ENCODE peak calls at places on chromosomes 11 and 22, in five cellular contexts. One of them, this sample, is unnamed.

GRCh38 chr11:73383249-73384126 is 7.3 kb downstream of the RELT start:
- DNase-seq in aorta: no peak
- DNase-seq in stimulated activated naive CD4-positive, alpha-beta T cell: no peak
- DNase-seq in neuronal stem cell: no peak
- DNase-seq in AG04450: no peak
- DNase-seq in this sample: no peak

GRCh38 chr11:1695548-1696108 is 1.4 kb upstream of the KRTAP5-6 start:
- DNase-seq in AG04450: no peak
- DNase-seq in stimulated activated naive CD4-positive, alpha-beta T cell: no peak
- DNase-seq in aorta: no peak
- DNase-seq in neuronal stem cell: no peak
- DNase-seq in this sample: no peak

GRCh38 chr11:8810331-8811301 is 100.4 kb upstream of the AKIP1 start:
- DNase-seq in AG04450: peak
- DNase-seq in aorta: peak
- DNase-seq in neuronal stem cell: peak
- DNase-seq in stimulated activated naive CD4-positive, alpha-beta T cell: no peak
- DNase-seq in this sample: no peak

GRCh38 chr22:45680932-45681700 is 9.5 kb downstream of the ATXN10 start:
- DNase-seq in AG04450: peak
- DNase-seq in aorta: no peak
- DNase-seq in stimulated activated naive CD4-positive, alpha-beta T cell: no peak
- DNase-seq in neuronal stem cell: no peak
- DNase-seq in this sample: no peak

GRCh38 chr11:67407700-67408163 is 3.8 kb downstream of the TBC1D10C start:
- DNase-seq in stimulated activated naive CD4-positive, alpha-beta T cell: no peak
- DNase-seq in neuronal stem cell: no peak
- DNase-seq in aorta: no peak
- DNase-seq in AG04450: no peak
- DNase-seq in this sample: no peak

GRCh38 chr11:46701078-46701654 is 335 bp downstream of the ZNF408 start:
- DNase-seq in AG04450: no peak
- DNase-seq in stimulated activated naive CD4-positive, alpha-beta T cell: no peak
- DNase-seq in neuronal stem cell: no peak
- DNase-seq in aorta: no peak
- DNase-seq in this sample: no peak

GRCh38 chr11:12319734-12320387 is 57.5 kb upstream of the PARVA start:
- DNase-seq in aorta: no peak
- DNase-seq in AG04450: no peak
- DNase-seq in stimulated activated naive CD4-positive, alpha-beta T cell: no peak
- DNase-seq in neuronal stem cell: no peak
- DNase-seq in this sample: no peak

GRCh38 chr22:46122511-46122971 is 27.8 kb upstream of the PPARA start:
- DNase-seq in aorta: peak
- DNase-seq in stimulated activated naive CD4-positive, alpha-beta T cell: peak
- DNase-seq in AG04450: no peak
- DNase-seq in neuronal stem cell: peak
- DNase-seq in this sample: peak

GRCh38 chr11:47514825-47515647 is 37.9 kb downstream of the CELF1 start:
- DNase-seq in AG04450: peak
- DNase-seq in aorta: no peak
- DNase-seq in stimulated activated naive CD4-positive, alpha-beta T cell: no peak
- DNase-seq in neuronal stem cell: no peak
- DNase-seq in this sample: no peak

GRCh38 chr22:24105018-24105360 is 76.3 kb upstream of the SUSD2 start:
- DNase-seq in aorta: peak
- DNase-seq in AG04450: no peak
- DNase-seq in neuronal stem cell: no peak
- DNase-seq in stimulated activated naive CD4-positive, alpha-beta T cell: no peak
- DNase-seq in this sample: no peak

GRCh38 chr22:47408409-47408808 is 646.0 kb downstream of the TBC1D22A start:
- DNase-seq in neuronal stem cell: no peak
- DNase-seq in stimulated activated naive CD4-positive, alpha-beta T cell: no peak
- DNase-seq in aorta: peak
- DNase-seq in AG04450: no peak
- DNase-seq in this sample: no peak

GRCh38 chr22:17779286-17780115 is 5.2 kb upstream of the BID start:
- DNase-seq in stimulated activated naive CD4-positive, alpha-beta T cell: no peak
- DNase-seq in neuronal stem cell: no peak
- DNase-seq in aorta: no peak
- DNase-seq in AG04450: no peak
- DNase-seq in this sample: no peak

GRCh38 chr11:43997022-43997665 is 50.6 kb upstream of the ACCSL start:
- DNase-seq in AG04450: no peak
- DNase-seq in aorta: no peak
- DNase-seq in neuronal stem cell: no peak
- DNase-seq in stimulated activated naive CD4-positive, alpha-beta T cell: no peak
- DNase-seq in this sample: no peak

GRCh38 chr11:47071871-47072270 is 104.8 kb downstream of the ARFGAP2 start:
- DNase-seq in neuronal stem cell: no peak
- DNase-seq in AG04450: no peak
- DNase-seq in stimulated activated naive CD4-positive, alpha-beta T cell: no peak
- DNase-seq in aorta: no peak
- DNase-seq in this sample: no peak

GRCh38 chr11:1458340-1459218 is 28.0 kb downstream of the MOB2 start:
- DNase-seq in aorta: peak
- DNase-seq in stimulated activated naive CD4-positive, alpha-beta T cell: no peak
- DNase-seq in AG04450: no peak
- DNase-seq in neuronal stem cell: peak
- DNase-seq in this sample: no peak

GRCh38 chr11:44637477-44637876 is 72.0 kb downstream of the CD82 start:
- DNase-seq in aorta: no peak
- DNase-seq in stimulated activated naive CD4-positive, alpha-beta T cell: no peak
- DNase-seq in AG04450: no peak
- DNase-seq in neuronal stem cell: no peak
- DNase-seq in this sample: no peak

GRCh38 chr11:22976146-22976545 is 115.9 kb upstream of the CCDC179 start:
- DNase-seq in AG04450: peak
- DNase-seq in aorta: no peak
- DNase-seq in stimulated activated naive CD4-positive, alpha-beta T cell: no peak
- DNase-seq in neuronal stem cell: no peak
- DNase-seq in this sample: no peak

GRCh38 chr11:120040136-120040840 is 97.6 kb downstream of the TRIM29 start:
- DNase-seq in aorta: no peak
- DNase-seq in stimulated activated naive CD4-positive, alpha-beta T cell: no peak
- DNase-seq in AG04450: no peak
- DNase-seq in neuronal stem cell: no peak
- DNase-seq in this sample: no peak

GRCh38 chr11:46560300-46561025 is 33.4 kb downstream of the AMBRA1 start:
- DNase-seq in neuronal stem cell: no peak
- DNase-seq in AG04450: no peak
- DNase-seq in aorta: no peak
- DNase-seq in stimulated activated naive CD4-positive, alpha-beta T cell: no peak
- DNase-seq in this sample: peak

GRCh38 chr11:72548481-72548880 is 114.2 kb upstream of the CLPB start:
- DNase-seq in stimulated activated naive CD4-positive, alpha-beta T cell: no peak
- DNase-seq in AG04450: no peak
- DNase-seq in aorta: no peak
- DNase-seq in neuronal stem cell: no peak
- DNase-seq in this sample: no peak

GRCh38 chr11:76788661-76789442 is 5.7 kb downstream of the TSKU start:
- DNase-seq in AG04450: no peak
- DNase-seq in stimulated activated naive CD4-positive, alpha-beta T cell: no peak
- DNase-seq in aorta: peak
- DNase-seq in neuronal stem cell: no peak
- DNase-seq in this sample: no peak

GRCh38 chr22:41290262-41291221 is 4.6 kb upstream of the RANGAP1 start:
- DNase-seq in AG04450: peak
- DNase-seq in aorta: no peak
- DNase-seq in neuronal stem cell: peak
- DNase-seq in stimulated activated naive CD4-positive, alpha-beta T cell: no peak
- DNase-seq in this sample: no peak

GRCh38 chr11:44065851-44066731 is at the start of gene ACCS:
- DNase-seq in stimulated activated naive CD4-positive, alpha-beta T cell: peak
- DNase-seq in neuronal stem cell: peak
- DNase-seq in AG04450: peak
- DNase-seq in aorta: peak
- DNase-seq in this sample: peak

GRCh38 chr11:74256370-74257133 is 54.9 kb downstream of the P4HA3 start:
- DNase-seq in AG04450: no peak
- DNase-seq in stimulated activated naive CD4-positive, alpha-beta T cell: no peak
- DNase-seq in neuronal stem cell: no peak
- DNase-seq in aorta: no peak
- DNase-seq in this sample: no peak

GRCh38 chr22:23062616-23063538 is 7.4 kb upstream of the GNAZ start:
- DNase-seq in aorta: peak
- DNase-seq in stimulated activated naive CD4-positive, alpha-beta T cell: no peak
- DNase-seq in neuronal stem cell: no peak
- DNase-seq in AG04450: no peak
- DNase-seq in this sample: no peak

GRCh38 chr11:18171377-18172000 is 1.1 kb upstream of the MRGPRX4 start:
- DNase-seq in AG04450: no peak
- DNase-seq in stimulated activated naive CD4-positive, alpha-beta T cell: no peak
- DNase-seq in neuronal stem cell: peak
- DNase-seq in aorta: no peak
- DNase-seq in this sample: no peak

GRCh38 chr22:32644252-32645100 is 157.0 kb upstream of the TIMP3 start:
- DNase-seq in neuronal stem cell: no peak
- DNase-seq in aorta: peak
- DNase-seq in AG04450: no peak
- DNase-seq in stimulated activated naive CD4-positive, alpha-beta T cell: peak
- DNase-seq in this sample: peak

GRCh38 chr22:31363885-31364284 is 17.7 kb upstream of the PATZ1 start:
- DNase-seq in AG04450: no peak
- DNase-seq in stimulated activated naive CD4-positive, alpha-beta T cell: no peak
- DNase-seq in aorta: peak
- DNase-seq in neuronal stem cell: no peak
- DNase-seq in this sample: no peak

GRCh38 chr11:35491231-35491871 is 34.1 kb downstream of the PAMR1 start:
- DNase-seq in neuronal stem cell: no peak
- DNase-seq in aorta: no peak
- DNase-seq in AG04450: peak
- DNase-seq in stimulated activated naive CD4-positive, alpha-beta T cell: no peak
- DNase-seq in this sample: no peak

GRCh38 chr22:39392341-39392948 is 7.1 kb upstream of the TAB1 start:
- DNase-seq in stimulated activated naive CD4-positive, alpha-beta T cell: no peak
- DNase-seq in AG04450: no peak
- DNase-seq in aorta: peak
- DNase-seq in neuronal stem cell: no peak
- DNase-seq in this sample: no peak

GRCh38 chr11:11973361-11973800 is 35.0 kb downstream of the DKK3 start:
- DNase-seq in AG04450: no peak
- DNase-seq in neuronal stem cell: no peak
- DNase-seq in aorta: peak
- DNase-seq in stimulated activated naive CD4-positive, alpha-beta T cell: no peak
- DNase-seq in this sample: no peak

GRCh38 chr11:78646564-78647185 is 72.0 kb upstream of the NARS2 start:
- DNase-seq in neuronal stem cell: peak
- DNase-seq in aorta: no peak
- DNase-seq in stimulated activated naive CD4-positive, alpha-beta T cell: peak
- DNase-seq in AG04450: no peak
- DNase-seq in this sample: peak

GRCh38 chr11:73288873-73289707 is 17.0 kb downstream of the P2RY6 start:
- DNase-seq in neuronal stem cell: peak
- DNase-seq in stimulated activated naive CD4-positive, alpha-beta T cell: peak
- DNase-seq in aorta: peak
- DNase-seq in AG04450: no peak
- DNase-seq in this sample: peak

GRCh38 chr22:26196657-26197056 is 27.4 kb downstream of the SEZ6L start:
- DNase-seq in AG04450: no peak
- DNase-seq in neuronal stem cell: no peak
- DNase-seq in aorta: no peak
- DNase-seq in stimulated activated naive CD4-positive, alpha-beta T cell: no peak
- DNase-seq in this sample: no peak

GRCh38 chr11:125372088-125372487 is 124.0 kb downstream of the FEZ1 start:
- DNase-seq in stimulated activated naive CD4-positive, alpha-beta T cell: no peak
- DNase-seq in neuronal stem cell: no peak
- DNase-seq in AG04450: no peak
- DNase-seq in aorta: no peak
- DNase-seq in this sample: no peak

GRCh38 chr11:16780698-16781550 is 42.5 kb downstream of the C11orf58 start:
- DNase-seq in stimulated activated naive CD4-positive, alpha-beta T cell: no peak
- DNase-seq in aorta: no peak
- DNase-seq in AG04450: no peak
- DNase-seq in neuronal stem cell: no peak
- DNase-seq in this sample: no peak

GRCh38 chr11:9922806-9923205 is 258.9 kb downstream of the SWAP70 start:
- DNase-seq in neuronal stem cell: no peak
- DNase-seq in aorta: no peak
- DNase-seq in AG04450: no peak
- DNase-seq in stimulated activated naive CD4-positive, alpha-beta T cell: no peak
- DNase-seq in this sample: no peak

GRCh38 chr11:33310720-33311500 is 53.7 kb downstream of the HIPK3 start:
- DNase-seq in neuronal stem cell: no peak
- DNase-seq in aorta: no peak
- DNase-seq in AG04450: no peak
- DNase-seq in stimulated activated naive CD4-positive, alpha-beta T cell: no peak
- DNase-seq in this sample: no peak

GRCh38 chr22:44284711-44285110 is 28.0 kb downstream of the SHISAL1 start:
- DNase-seq in aorta: no peak
- DNase-seq in AG04450: no peak
- DNase-seq in neuronal stem cell: no peak
- DNase-seq in stimulated activated naive CD4-positive, alpha-beta T cell: no peak
- DNase-seq in this sample: no peak

This sample was measured in central memory CD4-positive, alpha-beta T cell.